ENCODE peak calls at places on chromosome 12, in nine cellular contexts. One of them, this sample, is unnamed. For H3K4me1 and H3K9me3, the result is how much of the 10 kb centered on the place peaks cover.

GRCh38 chr12:68303850-68304249 is 28.3 kb downstream of the MDM1 start:
- DNase-seq in tibial nerve: no peak
- DNase-seq in suprapubic skin: no peak
- DNase-seq in A549: no peak
- DNase-seq in transverse colon: no peak
- DNase-seq in sigmoid colon: no peak
- DNase-seq in upper lobe of left lung: no peak
- DNase-seq in GM12878: no peak
- DNase-seq in HepG2: no peak
- DNase-seq in this sample: peak

GRCh38 chr12:25730489-25731349 is 177.6 kb upstream of the LMNTD1 start:
- DNase-seq in upper lobe of left lung: no peak
- DNase-seq in tibial nerve: no peak
- DNase-seq in transverse colon: no peak
- DNase-seq in A549: no peak
- DNase-seq in suprapubic skin: no peak
- DNase-seq in HepG2: no peak
- DNase-seq in sigmoid colon: no peak
- DNase-seq in GM12878: no peak
- DNase-seq in this sample: no peak

GRCh38 chr12:111599459-111600295 is 562 bp upstream of the ATXN2 start:
- DNase-seq in transverse colon: peak
- DNase-seq in sigmoid colon: peak
- DNase-seq in A549: peak
- DNase-seq in suprapubic skin: peak
- DNase-seq in HepG2: peak
- DNase-seq in GM12878: peak
- DNase-seq in upper lobe of left lung: peak
- DNase-seq in tibial nerve: peak
- DNase-seq in this sample: peak

GRCh38 chr12:13175499-13175898 is 21.0 kb upstream of the EMP1 start:
- DNase-seq in transverse colon: no peak
- DNase-seq in sigmoid colon: no peak
- DNase-seq in A549: no peak
- DNase-seq in suprapubic skin: no peak
- DNase-seq in upper lobe of left lung: no peak
- DNase-seq in tibial nerve: no peak
- DNase-seq in HepG2: no peak
- DNase-seq in GM12878: no peak
- DNase-seq in this sample: no peak

GRCh38 chr12:85155791-85156190 is 119.6 kb downstream of the LRRIQ1 start:
- DNase-seq in GM12878: no peak
- DNase-seq in upper lobe of left lung: no peak
- DNase-seq in HepG2: peak
- DNase-seq in suprapubic skin: no peak
- DNase-seq in A549: peak
- DNase-seq in tibial nerve: no peak
- DNase-seq in sigmoid colon: no peak
- DNase-seq in transverse colon: no peak
- DNase-seq in this sample: no peak

GRCh38 chr12:131132118-131132892 is 178.6 kb downstream of the ADGRD1 start:
- DNase-seq in upper lobe of left lung: peak
- DNase-seq in transverse colon: peak
- DNase-seq in suprapubic skin: peak
- DNase-seq in A549: peak
- DNase-seq in sigmoid colon: peak
- DNase-seq in HepG2: peak
- DNase-seq in GM12878: no peak
- DNase-seq in tibial nerve: peak
- DNase-seq in this sample: peak

GRCh38 chr12:26274441-26275312 is 79.3 kb downstream of the SSPN start:
- DNase-seq in upper lobe of left lung: no peak
- DNase-seq in transverse colon: peak
- DNase-seq in A549: peak
- DNase-seq in tibial nerve: peak
- DNase-seq in suprapubic skin: peak
- DNase-seq in sigmoid colon: peak
- DNase-seq in HepG2: peak
- DNase-seq in GM12878: peak
- DNase-seq in this sample: peak

GRCh38 chr12:51482808-51483532 is 58.3 kb downstream of the SLC4A8 start:
- DNase-seq in tibial nerve: no peak
- DNase-seq in sigmoid colon: no peak
- DNase-seq in GM12878: no peak
- DNase-seq in HepG2: no peak
- DNase-seq in upper lobe of left lung: no peak
- DNase-seq in transverse colon: no peak
- DNase-seq in A549: no peak
- DNase-seq in suprapubic skin: no peak
- DNase-seq in this sample: no peak

GRCh38 chr12:105431537-105431936 is 101.0 kb downstream of the C12orf75 start:
- DNase-seq in GM12878: no peak
- DNase-seq in sigmoid colon: no peak
- DNase-seq in A549: no peak
- DNase-seq in upper lobe of left lung: no peak
- DNase-seq in transverse colon: no peak
- DNase-seq in tibial nerve: no peak
- DNase-seq in HepG2: no peak
- DNase-seq in suprapubic skin: no peak
- DNase-seq in this sample: no peak

GRCh38 chr12:92080390-92081285 is 65.0 kb downstream of the BTG1 start:
- DNase-seq in sigmoid colon: no peak
- DNase-seq in suprapubic skin: no peak
- DNase-seq in tibial nerve: no peak
- DNase-seq in A549: peak
- DNase-seq in GM12878: no peak
- DNase-seq in transverse colon: no peak
- DNase-seq in HepG2: no peak
- DNase-seq in upper lobe of left lung: no peak
- DNase-seq in this sample: no peak

GRCh38 chr12:128969480-128970055 is 116.3 kb downstream of the GLT1D1 start:
- DNase-seq in HepG2: no peak
- DNase-seq in tibial nerve: no peak
- DNase-seq in suprapubic skin: no peak
- DNase-seq in upper lobe of left lung: peak
- DNase-seq in transverse colon: peak
- DNase-seq in sigmoid colon: no peak
- DNase-seq in A549: peak
- DNase-seq in GM12878: peak
- DNase-seq in this sample: no peak

GRCh38 chr12:96265400-96265799 is 71.2 kb downstream of the ELK3 start:
- DNase-seq in transverse colon: no peak
- DNase-seq in suprapubic skin: no peak
- DNase-seq in upper lobe of left lung: no peak
- DNase-seq in sigmoid colon: no peak
- DNase-seq in A549: no peak
- DNase-seq in HepG2: no peak
- DNase-seq in tibial nerve: no peak
- DNase-seq in GM12878: no peak
- DNase-seq in this sample: no peak
- TF ChIP-seq EP300 in transverse colon: no peak
- TF ChIP-seq EP300 in suprapubic skin: no peak
- TF ChIP-seq EP300 in upper lobe of left lung: no peak
- TF ChIP-seq EP300 in sigmoid colon: no peak
- TF ChIP-seq EP300 in A549: no peak
- TF ChIP-seq EP300 in HepG2: no peak
- TF ChIP-seq EP300 in tibial nerve: no peak
- TF ChIP-seq EP300 in GM12878: no peak
- TF ChIP-seq EP300 in this sample: no peak

GRCh38 chr12:4137441-4137840 is 136.1 kb upstream of the CCND2 start:
- DNase-seq in upper lobe of left lung: no peak
- DNase-seq in A549: no peak
- DNase-seq in HepG2: no peak
- DNase-seq in sigmoid colon: no peak
- DNase-seq in suprapubic skin: no peak
- DNase-seq in tibial nerve: no peak
- DNase-seq in GM12878: no peak
- DNase-seq in transverse colon: no peak
- DNase-seq in this sample: no peak

GRCh38 chr12:4139191-4139590 is 134.4 kb upstream of the CCND2 start:
- DNase-seq in GM12878: no peak
- DNase-seq in tibial nerve: no peak
- DNase-seq in A549: no peak
- DNase-seq in suprapubic skin: no peak
- DNase-seq in HepG2: no peak
- DNase-seq in upper lobe of left lung: no peak
- DNase-seq in sigmoid colon: no peak
- DNase-seq in transverse colon: no peak
- DNase-seq in this sample: no peak

GRCh38 chr12:4138051-4138450 is 135.5 kb upstream of the CCND2 start:
- DNase-seq in tibial nerve: no peak
- DNase-seq in upper lobe of left lung: no peak
- DNase-seq in suprapubic skin: no peak
- DNase-seq in sigmoid colon: no peak
- DNase-seq in transverse colon: no peak
- DNase-seq in A549: no peak
- DNase-seq in GM12878: no peak
- DNase-seq in HepG2: no peak
- DNase-seq in this sample: no peak

GRCh38 chr12:4134833-4135597 is 138.5 kb upstream of the CCND2 start:
- DNase-seq in upper lobe of left lung: no peak
- DNase-seq in transverse colon: no peak
- DNase-seq in HepG2: no peak
- DNase-seq in A549: no peak
- DNase-seq in suprapubic skin: no peak
- DNase-seq in GM12878: no peak
- DNase-seq in tibial nerve: no peak
- DNase-seq in sigmoid colon: peak
- DNase-seq in this sample: no peak

GRCh38 chr12:4137015-4137414 is 136.5 kb upstream of the CCND2 start:
- DNase-seq in sigmoid colon: no peak
- DNase-seq in A549: no peak
- DNase-seq in GM12878: no peak
- DNase-seq in transverse colon: no peak
- DNase-seq in HepG2: no peak
- DNase-seq in upper lobe of left lung: no peak
- DNase-seq in suprapubic skin: no peak
- DNase-seq in tibial nerve: no peak
- DNase-seq in this sample: no peak
- H3K4me1 ChIP-seq in sigmoid colon: under half
- H3K4me1 ChIP-seq in A549: under half
- H3K4me1 ChIP-seq in GM12878: half or more
- H3K4me1 ChIP-seq in transverse colon: under half
- H3K4me1 ChIP-seq in HepG2: under half
- H3K4me1 ChIP-seq in upper lobe of left lung: under half
- H3K4me1 ChIP-seq in suprapubic skin: under half
- H3K4me1 ChIP-seq in tibial nerve: under half
- H3K4me1 ChIP-seq in this sample: under half

GRCh38 chr12:50055831-50056628 is 1.4 kb upstream of the ASIC1 start:
- DNase-seq in GM12878: no peak
- DNase-seq in HepG2: peak
- DNase-seq in suprapubic skin: no peak
- DNase-seq in sigmoid colon: no peak
- DNase-seq in upper lobe of left lung: peak
- DNase-seq in tibial nerve: no peak
- DNase-seq in transverse colon: peak
- DNase-seq in A549: peak
- DNase-seq in this sample: peak
- H3K9me3 ChIP-seq in GM12878: under half
- H3K9me3 ChIP-seq in HepG2: under half
- H3K9me3 ChIP-seq in suprapubic skin: under half
- H3K9me3 ChIP-seq in sigmoid colon: under half
- H3K9me3 ChIP-seq in upper lobe of left lung: under half
- H3K9me3 ChIP-seq in tibial nerve: under half
- H3K9me3 ChIP-seq in transverse colon: under half
- H3K9me3 ChIP-seq in A549: under half
- H3K9me3 ChIP-seq in this sample: under half

DNA sequence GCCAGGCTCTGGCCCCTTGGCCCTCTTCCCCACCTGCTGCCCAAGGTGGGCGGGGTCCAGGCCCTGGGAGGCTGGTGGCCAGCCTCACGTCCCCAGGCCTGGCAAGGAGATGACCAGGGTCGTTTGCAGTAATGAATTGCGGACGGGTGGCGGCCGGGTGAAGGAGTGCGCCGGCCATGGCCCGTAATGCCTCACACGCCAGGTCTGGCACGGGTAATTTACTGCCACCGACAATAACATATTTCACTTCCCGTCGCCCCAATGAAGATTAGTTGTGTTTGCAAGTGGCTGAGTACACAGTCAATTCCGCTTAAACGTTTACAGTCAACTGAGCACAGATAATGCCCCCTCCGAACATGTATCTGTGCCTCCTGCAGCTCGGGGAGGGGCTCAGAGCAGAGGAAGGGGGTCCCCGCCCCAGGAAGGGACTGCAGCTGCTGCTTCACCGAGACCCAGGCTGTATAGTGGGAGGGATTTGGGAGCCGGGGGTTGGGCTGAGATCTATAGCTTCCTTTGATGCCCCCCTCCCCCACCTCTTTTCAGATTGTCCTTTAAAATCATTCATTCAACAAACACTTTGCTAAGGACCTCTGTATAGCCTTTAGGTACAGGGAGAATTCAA is 48.4 kb downstream of the MVK start:
- DNase-seq in tibial nerve: no peak
- DNase-seq in GM12878: no peak
- DNase-seq in upper lobe of left lung: peak
- DNase-seq in suprapubic skin: no peak
- DNase-seq in sigmoid colon: no peak
- DNase-seq in A549: no peak
- DNase-seq in HepG2: no peak
- DNase-seq in transverse colon: no peak
- DNase-seq in this sample: no peak
- TF ChIP-seq EP300 in tibial nerve: no peak
- TF ChIP-seq EP300 in GM12878: no peak
- TF ChIP-seq EP300 in upper lobe of left lung: no peak
- TF ChIP-seq EP300 in suprapubic skin: no peak
- TF ChIP-seq EP300 in sigmoid colon: no peak
- TF ChIP-seq EP300 in A549: no peak
- TF ChIP-seq EP300 in HepG2: no peak
- TF ChIP-seq EP300 in transverse colon: no peak
- TF ChIP-seq EP300 in this sample: no peak

DNA sequence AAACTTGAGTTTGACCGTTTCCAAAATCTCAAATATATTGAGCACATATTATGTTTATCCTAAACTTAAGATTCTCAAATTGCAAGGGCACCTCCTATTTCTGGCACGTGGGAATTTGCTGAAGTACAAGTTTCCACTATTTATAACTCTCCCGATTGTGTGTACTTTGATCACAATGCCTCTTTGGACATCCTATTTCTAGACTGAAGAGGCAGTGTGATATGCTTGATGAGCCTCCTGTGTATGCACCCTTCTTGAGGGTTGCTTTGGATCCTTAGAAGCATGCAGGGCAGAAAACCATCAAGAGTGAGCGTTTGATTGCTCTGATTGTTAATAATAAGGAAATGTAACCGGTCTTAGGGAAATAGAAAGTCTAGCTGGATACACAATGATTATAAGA is 218.9 kb upstream of the RBM19 start:
- DNase-seq in GM12878: no peak
- DNase-seq in tibial nerve: no peak
- DNase-seq in HepG2: no peak
- DNase-seq in suprapubic skin: no peak
- DNase-seq in upper lobe of left lung: no peak
- DNase-seq in sigmoid colon: no peak
- DNase-seq in transverse colon: no peak
- DNase-seq in A549: no peak
- DNase-seq in this sample: no peak
- H3K4me1 ChIP-seq in GM12878: under half
- H3K4me1 ChIP-seq in tibial nerve: under half
- H3K4me1 ChIP-seq in HepG2: under half
- H3K4me1 ChIP-seq in suprapubic skin: under half
- H3K4me1 ChIP-seq in upper lobe of left lung: under half
- H3K4me1 ChIP-seq in sigmoid colon: under half
- H3K4me1 ChIP-seq in transverse colon: under half
- H3K4me1 ChIP-seq in A549: under half
- H3K4me1 ChIP-seq in this sample: under half

This sample was measured in ovary.